ENCODE peak calls at places on chromosomes 13 and 19, in six cellular contexts. E is HS-5, A is uterus, V is hypothalamus, G is GM12864, Y is lower lobe of right lung. Q is an unnamed sample.

GRCh38 chr19:6274756-6275155 is 5.0 kb downstream of the MLLT1 start:
- DNase-seq in E (no peak), A (no peak), V (no peak), G (no peak), Y (no peak), Q (no peak)

GRCh38 chr19:14081797-14082674 is 3.5 kb downstream of the C19orf67 start:
- DNase-seq in E (no peak), A (peak; percentile 56), V (peak; percentile 54), G (no peak), Y (peak; percentile 83), Q (no peak)

GRCh38 chr13:41606646-41607045 is 149.3 kb downstream of the RGCC start:
- DNase-seq in E (no peak), A (no peak), V (no peak), G (no peak), Y (no peak), Q (no peak)

GRCh38 chr19:4972509-4973230 is 3.8 kb downstream of the KDM4B start:
- DNase-seq in E (no peak), A (no peak), V (no peak), G (no peak), Y (no peak), Q (no peak)

GRCh38 chr13:51726446-51727185 is 77.3 kb downstream of the DHRS12 start:
- DNase-seq in E (no peak), A (no peak), V (no peak), G (no peak), Y (no peak), Q (no peak)

GRCh38 chr13:40433577-40433976 is 232.9 kb downstream of the FOXO1 start:
- DNase-seq in E (no peak), A (no peak), V (no peak), G (no peak), Y (no peak), Q (no peak)

GRCh38 chr13:45333973-45334922 is 6.7 kb downstream of the TPT1 start:
- DNase-seq in E (no peak), A (no peak), V (no peak), G (no peak), Y (no peak), Q (no peak)

GRCh38 chr19:17294051-17294891 is 9.0 kb downstream of the ABHD8 start:
- DNase-seq in E (no peak), A (no peak), V (no peak), G (no peak), Y (peak; percentile 62), Q (no peak)

GRCh38 chr19:34985249-34986022 is 14.7 kb upstream of the GRAMD1A start:
- DNase-seq in E (no peak), A (peak; percentile 58), V (no peak), G (no peak), Y (peak; percentile 63), Q (no peak)

GRCh38 chr19:46714523-46715106 is 2.3 kb downstream of the PRKD2 start:
- DNase-seq in E (no peak), A (no peak), V (no peak), G (peak; percentile 61), Y (no peak), Q (no peak)

GRCh38 chr19:40517248-40517647 is 50.4 kb downstream of the SPTBN4 start:
- DNase-seq in E (no peak), A (no peak), V (no peak), G (no peak), Y (no peak), Q (no peak)

GRCh38 chr13:44283598-44283997 is 90.0 kb upstream of the SERP2 start:
- DNase-seq in E (no peak), A (no peak), V (no peak), G (no peak), Y (no peak), Q (no peak)

GRCh38 chr19:43692364-43692763 is 22.4 kb upstream of the PLAUR start:
- DNase-seq in E (no peak), A (no peak), V (no peak), G (no peak), Y (no peak), Q (no peak)